ENCODE peak calls at places on chromosome 2, in six cellular contexts. C is bronchial epithelial cell, S is neural progenitor cell, Y is heart left ventricle, B is heart right ventricle, M is GM06990. R is an unnamed sample.

GRCh38 chr2:45049937-45050336 is 40.7 kb upstream of the SIX2 start:
- DNase-seq in S (no peak), M (no peak), B (no peak), Y (no peak), C (no peak), R (no peak)

GRCh38 chr2:180240774-180241173 is 233.7 kb upstream of the CWC22 start:
- DNase-seq in M (no peak), C (peak), S (no peak), Y (no peak), B (no peak), R (no peak)

GRCh38 chr2:239457586-239458445 is 57.0 kb upstream of the HDAC4 start:
- DNase-seq in Y (no peak), S (no peak), C (no peak), M (no peak), B (no peak), R (no peak)

GRCh38 chr2:232043966-232044365 is 82.5 kb downstream of the DIS3L2 start:
- DNase-seq in S (no peak), M (no peak), Y (no peak), C (no peak), B (no peak), R (no peak)

GRCh38 chr2:223918671-223919134 is 26.4 kb downstream of the WDFY1 start:
- DNase-seq in C (no peak), S (no peak), Y (no peak), M (no peak), B (no peak), R (no peak)

GRCh38 chr2:234044157-234044556 is 6.3 kb upstream of the SPP2 start:
- DNase-seq in M (no peak), B (no peak), C (peak), S (no peak), Y (no peak), R (no peak)

GRCh38 chr2:106745468-106745867 is 140.5 kb downstream of the ST6GAL2 start:
- DNase-seq in S (peak), C (no peak), Y (peak), B (peak), M (no peak), R (no peak)

GRCh38 chr2:239033801-239034560 is 186.1 kb downstream of the TWIST2 start:
- DNase-seq in B (no peak), S (no peak), M (no peak), C (no peak), Y (no peak), R (no peak)

GRCh38 chr2:241558532-241559488 is at the start of gene BOK:
- DNase-seq in M (no peak), S (peak), C (peak), Y (peak), B (peak), R (no peak)

GRCh38 chr2:240926516-240927389 is 20.6 kb downstream of the CROCC2 start:
- DNase-seq in M (no peak), S (no peak), Y (peak), C (no peak), B (peak), R (no peak)

GRCh38 chr2:236045264-236046235 is 122.6 kb downstream of the GBX2 start:
- DNase-seq in S (no peak), C (peak), Y (no peak), B (no peak), M (no peak), R (no peak)

GRCh38 chr2:15881120-15881433 is 59.3 kb upstream of the MYCN start:
- DNase-seq in M (no peak), C (no peak), Y (no peak), S (no peak), B (no peak), R (no peak)

GRCh38 chr2:6186332-6187100 is 494.3 kb downstream of the SOX11 start:
- DNase-seq in B (no peak), Y (no peak), C (peak), M (no peak), S (no peak), R (no peak)

GRCh38 chr2:71576541-71576940 is 123.2 kb downstream of the DYSF start:
- DNase-seq in B (peak), Y (no peak), C (no peak), S (no peak), M (no peak), R (no peak)

GRCh38 chr2:162430323-162430722 is 86.4 kb downstream of the GCA start:
- DNase-seq in C (no peak), Y (no peak), S (no peak), M (no peak), B (no peak), R (no peak)

GRCh38 chr2:60945341-60945740 is 64.0 kb downstream of the REL start:
- DNase-seq in S (peak), Y (no peak), M (no peak), B (no peak), C (no peak), R (no peak)

GRCh38 chr2:80326214-80326613 is 21.7 kb upstream of the LRRTM1 start:
- DNase-seq in M (no peak), S (peak), Y (no peak), C (peak), B (no peak), R (peak)

GRCh38 chr2:170766693-170767092 is 3.5 kb upstream of the ERICH2 start:
- DNase-seq in C (no peak), B (no peak), Y (no peak), M (no peak), S (no peak), R (no peak)

GRCh38 chr2:85496481-85496880 is 42.5 kb upstream of the MAT2A start:
- DNase-seq in B (no peak), S (no peak), C (no peak), Y (no peak), M (no peak), R (no peak)

GRCh38 chr2:42345986-42346385 is 15.0 kb downstream of the COX7A2L start:
- DNase-seq in M (no peak), Y (no peak), S (no peak), B (no peak), C (no peak), R (no peak)

GRCh38 chr2:10238396-10238795 is 64.3 kb upstream of the HPCAL1 start:
- DNase-seq in S (no peak), C (no peak), M (no peak), B (no peak), Y (no peak), R (no peak)

GRCh38 chr2:202764991-202765390 is 106.6 kb downstream of the ICA1L start:
- DNase-seq in B (no peak), S (no peak), C (no peak), M (no peak), Y (no peak), R (no peak)

GRCh38 chr2:169260246-169260645 is 102.1 kb downstream of the LRP2 start:
- DNase-seq in S (peak), C (no peak), Y (no peak), B (no peak), M (no peak), R (no peak)

GRCh38 chr2:136117909-136118818 is at the start of gene CXCR4:
- DNase-seq in B (peak), Y (peak), M (peak), C (no peak), S (peak), R (peak)

GRCh38 chr2:110873056-110873502 is 140.7 kb downstream of the ACOXL start:
- DNase-seq in S (no peak), M (peak), Y (no peak), C (peak), B (no peak), R (no peak)

GRCh38 chr2:148876190-148876588 is 1.2 kb downstream of the KIF5C start:
- DNase-seq in S (peak), C (no peak), B (no peak), Y (no peak), M (peak), R (no peak)

GRCh38 chr2:96663829-96664228 is 21.3 kb downstream of the FER1L5 start:
- DNase-seq in M (no peak), Y (no peak), C (no peak), B (no peak), S (no peak), R (no peak)

GRCh38 chr2:228841475-228841874 is 429.6 kb downstream of the PID1 start:
- DNase-seq in Y (no peak), S (no peak), B (no peak), C (no peak), M (no peak), R (no peak)

GRCh38 chr2:45974762-45975408 is 322.3 kb upstream of the EPAS1 start:
- DNase-seq in C (no peak), M (peak), B (no peak), S (no peak), Y (no peak), R (no peak)

GRCh38 chr2:177314194-177314593 is 49.7 kb upstream of the NFE2L2 start:
- DNase-seq in C (peak), M (no peak), S (no peak), Y (no peak), B (no peak), R (no peak)
- H3K4me3 ChIP-seq in C (peak), M (no peak), S (no peak), Y (no peak), B (no peak), R (no peak)

DNA sequence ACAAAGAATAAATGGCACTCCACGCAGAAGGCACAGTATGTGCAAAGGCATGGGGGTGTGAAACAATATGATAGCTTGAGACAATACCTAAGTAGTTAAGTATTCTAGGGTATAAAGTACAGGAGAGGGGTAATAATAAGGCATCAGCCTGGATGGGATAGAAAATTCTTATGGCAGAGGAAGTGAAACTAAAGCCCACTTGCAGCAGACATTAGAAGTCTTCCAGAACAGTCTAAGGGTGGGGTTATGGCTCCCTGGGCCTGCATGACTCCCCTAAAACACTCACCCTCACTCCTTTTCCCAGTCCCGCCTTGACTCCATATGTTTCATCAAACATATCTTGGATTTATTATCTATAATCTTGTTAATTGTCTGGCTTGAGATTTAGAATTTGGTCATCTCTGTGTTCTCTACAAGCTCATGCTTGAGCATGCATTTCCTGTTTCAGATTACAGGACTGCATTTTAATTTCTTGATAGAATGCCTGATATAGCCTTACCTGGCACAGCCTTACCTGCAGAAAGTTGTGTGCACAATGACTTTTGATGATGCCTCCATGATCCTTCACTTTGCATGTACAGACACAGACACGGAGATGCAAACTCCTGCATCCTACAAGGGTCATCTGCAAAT is 28.5 kb upstream of the TMBIM1 start:
- DNase-seq in C (peak), Y (no peak), B (no peak), S (no peak), M (no peak), R (no peak)
- H3K4me3 ChIP-seq in C (no peak), Y (no peak), B (no peak), S (no peak), M (no peak), R (no peak)

DNA sequence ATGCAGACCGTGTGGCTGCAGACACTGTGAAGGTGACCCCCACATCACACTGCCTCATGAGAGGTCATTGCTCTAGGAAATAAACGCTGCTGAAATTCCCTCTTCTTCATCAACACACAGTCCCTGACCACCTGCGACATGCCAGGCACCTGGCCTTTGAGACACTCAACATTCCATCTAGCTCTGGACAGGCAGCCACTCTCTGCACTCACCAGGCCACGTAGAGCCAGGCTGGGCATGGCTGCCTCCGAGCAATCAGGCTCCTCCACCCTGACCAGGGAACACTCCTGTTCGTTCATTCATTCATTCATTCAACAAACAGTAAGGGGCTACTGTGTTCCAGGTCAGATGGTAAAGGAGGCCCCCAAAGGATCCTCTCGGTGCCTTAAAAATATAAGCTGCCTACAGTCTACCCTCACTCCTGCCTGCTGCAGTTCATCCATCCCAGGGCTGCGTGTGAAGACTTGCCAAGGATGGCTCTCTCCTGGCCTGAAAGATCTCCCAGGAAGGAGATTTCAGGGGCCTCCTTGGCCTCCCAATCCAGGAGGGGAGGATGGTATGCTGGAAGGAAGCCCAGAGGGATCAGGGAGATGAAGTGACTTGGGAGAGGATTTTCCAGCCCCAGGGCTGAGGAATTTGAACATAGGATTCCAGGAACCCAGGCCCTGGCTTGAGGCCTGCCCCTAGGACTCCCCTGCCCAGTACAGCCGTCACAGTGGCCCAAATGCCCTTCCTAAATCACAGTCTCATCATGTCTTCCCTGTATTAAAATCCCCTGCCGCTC is 66.7 kb downstream of the TNS1 start:
- DNase-seq in C (peak), B (no peak), Y (peak), S (no peak), M (no peak), R (no peak)
- H3K4me3 ChIP-seq in C (no peak), B (peak), Y (peak), S (no peak), M (no peak), R (no peak)

DNA sequence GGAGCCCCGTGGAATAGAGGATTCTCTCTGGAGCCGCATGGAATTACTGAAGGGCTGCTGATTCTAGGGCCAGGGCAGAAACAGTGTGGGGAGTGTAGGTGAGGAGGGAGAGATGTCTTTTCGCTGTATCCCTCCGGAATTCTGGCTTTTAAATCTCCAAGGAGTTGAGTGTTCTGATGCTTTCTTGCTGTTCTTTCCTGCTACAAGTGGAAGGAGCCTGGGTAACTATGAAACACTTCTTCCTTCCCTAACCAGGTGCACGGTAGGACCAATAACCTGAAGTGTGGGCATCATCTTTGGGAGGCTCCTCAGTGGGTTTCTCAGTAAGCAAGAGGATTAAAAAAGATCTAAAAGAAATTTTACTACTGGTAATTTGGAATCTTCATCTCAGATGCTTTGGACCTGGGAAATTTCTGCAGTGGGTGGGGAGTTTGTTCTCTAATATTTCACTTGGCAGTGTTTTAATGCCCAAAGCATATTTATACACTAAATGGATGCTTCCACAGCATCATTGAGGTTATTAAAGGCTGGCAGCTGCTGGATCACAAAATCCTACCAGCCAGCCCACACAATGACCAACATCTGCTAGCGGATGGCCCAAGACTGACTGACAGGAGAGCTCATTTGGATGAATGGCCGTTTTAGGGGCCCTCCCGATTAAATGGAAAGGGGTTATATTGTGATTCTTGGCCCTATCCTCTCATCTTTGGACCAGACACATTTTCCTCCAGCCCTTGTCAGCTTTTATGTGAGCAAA is 2.1 kb downstream of the EML6 start:
- DNase-seq in Y (no peak), C (no peak), M (no peak), S (peak), B (no peak), R (no peak)
- H3K4me3 ChIP-seq in Y (peak), C (no peak), M (no peak), S (peak), B (peak), R (peak)

GRCh38 chr2:163601377-163601776 is 134.4 kb downstream of the FIGN start:
- DNase-seq in C (peak), B (no peak), Y (no peak), S (peak), M (no peak), R (no peak)
- H3K4me3 ChIP-seq in C (no peak), B (no peak), Y (no peak), S (no peak), M (no peak), R (no peak)

GRCh38 chr2:147487286-147487979 is 357.4 kb upstream of the ACVR2A start:
- DNase-seq in B (no peak), C (no peak), Y (no peak), M (no peak), S (peak), R (no peak)

GRCh38 chr2:147483911-147484310 is 360.9 kb upstream of the ACVR2A start:
- DNase-seq in B (no peak), M (no peak), S (no peak), C (no peak), Y (no peak), R (no peak)

GRCh38 chr2:147483293-147483669 is 361.5 kb upstream of the ACVR2A start:
- DNase-seq in C (no peak), M (no peak), B (no peak), Y (no peak), S (no peak), R (no peak)

GRCh38 chr2:147482590-147483292 is 362.1 kb upstream of the ACVR2A start:
- DNase-seq in Y (no peak), C (no peak), S (no peak), B (no peak), M (no peak), R (no peak)

GRCh38 chr2:147485210-147485851 is 359.5 kb upstream of the ACVR2A start:
- DNase-seq in Y (no peak), S (no peak), B (no peak), C (no peak), M (no peak), R (no peak)
- H3K4me3 ChIP-seq in Y (no peak), S (no peak), B (no peak), C (no peak), M (no peak), R (no peak)

R was measured in Jurkat, Clone E6-1.